ENCODE peak calls at places on chromosome 11, in eight cellular contexts. A is progenitor cell of endocrine pancreas; K is gastrocnemius medialis; I is GM06990; O is fibroblast of the aortic adventitia; Z is prostate gland; U is CD8-positive, alpha-beta T cell; H is lower leg skin. S is an unnamed sample.

GRCh38 chr11:8584096-8584495 is 9.9 kb downstream of the STK33 start:
- DNase-seq in A (no peak), K (no peak), I (no peak), O (peak), Z (no peak), U (no peak), H (no peak), S (no peak)

GRCh38 chr11:15327786-15328231 is 213.1 kb downstream of the INSC start:
- DNase-seq in A (peak), K (no peak), I (peak), O (peak), Z (peak), U (no peak), H (peak), S (no peak)

GRCh38 chr11:17550455-17551346 is 3.6 kb downstream of the OTOG start:
- DNase-seq in A (no peak), K (no peak), I (no peak), O (no peak), Z (no peak), U (no peak), H (no peak), S (no peak)

GRCh38 chr11:122193457-122193856 is 77.4 kb upstream of the BLID start:
- DNase-seq in A (no peak), K (no peak), I (no peak), O (no peak), Z (no peak), U (no peak), H (no peak), S (no peak)

GRCh38 chr11:35803115-35803514 is 140.5 kb downstream of the TRIM44 start:
- DNase-seq in A (no peak), K (no peak), I (no peak), O (no peak), Z (no peak), U (no peak), H (no peak), S (no peak)

GRCh38 chr11:70460959-70461358 is 62.6 kb downstream of the CTTN start:
- DNase-seq in A (no peak), K (no peak), I (no peak), O (no peak), Z (no peak), U (no peak), H (no peak), S (no peak)

GRCh38 chr11:50075856-50076255 is 43.2 kb downstream of the OR4C45 start:
- DNase-seq in A (no peak), K (no peak), I (no peak), O (peak), Z (no peak), U (no peak), H (no peak), S (no peak)

GRCh38 chr11:75031771-75032549 is 43.2 kb downstream of the NEU3 start:
- DNase-seq in A (peak), K (peak), I (no peak), O (peak), Z (peak), U (peak), H (peak), S (peak)

GRCh38 chr11:6608011-6608410 is 4.0 kb downstream of the TAF10 start:
- DNase-seq in A (no peak), K (no peak), I (no peak), O (no peak), Z (no peak), U (no peak), H (peak), S (no peak)

GRCh38 chr11:122656631-122657101 is 1.1 kb downstream of the UBASH3B start:
- DNase-seq in A (peak), K (peak), I (peak), O (peak), Z (peak), U (peak), H (no peak), S (peak)

GRCh38 chr11:103035656-103036434 is 56.1 kb downstream of the DCUN1D5 start:
- DNase-seq in A (no peak), K (no peak), I (peak), O (peak), Z (peak), U (peak), H (peak), S (no peak)

GRCh38 chr11:14259186-14259784 is 99.7 kb downstream of the RRAS2 start:
- DNase-seq in A (no peak), K (no peak), I (no peak), O (no peak), Z (no peak), U (no peak), H (no peak), S (no peak)

GRCh38 chr11:134071766-134072403 is 3.0 kb downstream of the JAM3 start:
- DNase-seq in A (no peak), K (no peak), I (no peak), O (no peak), Z (no peak), U (no peak), H (no peak), S (no peak)

GRCh38 chr11:2694995-2695939 is 4.5 kb downstream of the KCNQ1OT1 start:
- DNase-seq in A (no peak), K (peak), I (no peak), O (no peak), Z (no peak), U (no peak), H (no peak), S (no peak)

GRCh38 chr11:101862410-101863233 is 52.2 kb upstream of the CEP126 start:
- DNase-seq in A (no peak), K (no peak), I (no peak), O (peak), Z (no peak), U (no peak), H (peak), S (no peak)

GRCh38 chr11:117989351-117990102 is 3.3 kb downstream of the IL10RA start:
- DNase-seq in A (no peak), K (peak), I (no peak), O (no peak), Z (no peak), U (no peak), H (no peak), S (no peak)

GRCh38 chr11:111777094-111778046 is 11.2 kb upstream of the PPP2R1B start:
- DNase-seq in A (no peak), K (no peak), I (peak), O (peak), Z (peak), U (peak), H (peak), S (no peak)

GRCh38 chr11:19868281-19868821 is 155.7 kb downstream of the NAV2 start:
- DNase-seq in A (no peak), K (peak), I (no peak), O (peak), Z (peak), U (no peak), H (peak), S (no peak)

GRCh38 chr11:123588117-123588815 is 66.2 kb downstream of the SCN3B start:
- DNase-seq in A (peak), K (no peak), I (no peak), O (no peak), Z (no peak), U (no peak), H (no peak), S (no peak)

GRCh38 chr11:69392104-69392653 is 89.3 kb upstream of the LINC01488 start:
- DNase-seq in A (no peak), K (no peak), I (no peak), O (no peak), Z (no peak), U (no peak), H (no peak), S (no peak)

GRCh38 chr11:100730266-100730665 is 43.2 kb downstream of the ARHGAP42 start:
- DNase-seq in A (no peak), K (no peak), I (no peak), O (peak), Z (no peak), U (no peak), H (no peak), S (no peak)

GRCh38 chr11:130403967-130404366 is 24.4 kb downstream of the ADAMTS8 start:
- DNase-seq in A (no peak), K (no peak), I (no peak), O (no peak), Z (no peak), U (no peak), H (no peak), S (no peak)

GRCh38 chr11:113673566-113674396 is 32.3 kb downstream of the TMPRSS5 start:
- DNase-seq in A (no peak), K (no peak), I (no peak), O (no peak), Z (no peak), U (no peak), H (no peak), S (no peak)

GRCh38 chr11:6413791-6414231 is 5.1 kb downstream of the APBB1 start:
- DNase-seq in A (no peak), K (no peak), I (no peak), O (no peak), Z (no peak), U (peak), H (no peak), S (no peak)

GRCh38 chr11:66542362-66542761 is 3.5 kb downstream of the ZDHHC24 start:
- DNase-seq in A (no peak), K (no peak), I (no peak), O (peak), Z (no peak), U (no peak), H (no peak), S (no peak)

GRCh38 chr11:4063348-4063747 is 31.3 kb upstream of the RRM1 start:
- DNase-seq in A (no peak), K (no peak), I (no peak), O (no peak), Z (no peak), U (no peak), H (no peak), S (no peak)

GRCh38 chr11:133835258-133836075 is 9.8 kb downstream of the SPATA19 start:
- DNase-seq in A (peak), K (no peak), I (no peak), O (peak), Z (peak), U (peak), H (no peak), S (no peak)

GRCh38 chr11:134655189-134655937 is 243.3 kb upstream of the B3GAT1 start:
- DNase-seq in A (peak), K (no peak), I (no peak), O (no peak), Z (no peak), U (peak), H (peak), S (no peak)

GRCh38 chr11:107549253-107549953 is 16.1 kb downstream of the ALKBH8 start:
- DNase-seq in A (no peak), K (no peak), I (peak), O (peak), Z (no peak), U (peak), H (no peak), S (no peak)

GRCh38 chr11:2790581-2790925 is 90.8 kb upstream of the KCNQ1OT1 start:
- DNase-seq in A (peak), K (peak), I (no peak), O (no peak), Z (no peak), U (no peak), H (no peak), S (peak)

GRCh38 chr11:88810420-88811097 is 255.2 kb downstream of the GRM5 start:
- DNase-seq in A (no peak), K (no peak), I (no peak), O (no peak), Z (no peak), U (no peak), H (no peak), S (no peak)

GRCh38 chr11:69683764-69684333 is 8.7 kb upstream of the LTO1 start:
- DNase-seq in A (no peak), K (no peak), I (no peak), O (no peak), Z (no peak), U (no peak), H (no peak), S (no peak)

GRCh38 chr11:121741954-121742361 is 289.2 kb upstream of the SORL1-AS1 start:
- DNase-seq in A (no peak), K (peak), I (no peak), O (peak), Z (peak), U (no peak), H (peak), S (no peak)

GRCh38 chr11:125364085-125364822 is 131.8 kb downstream of the FEZ1 start:
- DNase-seq in A (no peak), K (no peak), I (no peak), O (peak), Z (no peak), U (no peak), H (no peak), S (no peak)

GRCh38 chr11:46446343-46446751 is 54.8 kb upstream of the CHRM4 start:
- DNase-seq in A (no peak), K (no peak), I (no peak), O (peak), Z (no peak), U (no peak), H (no peak), S (no peak)
- TF ChIP-seq CTCF in A (no peak), K (no peak), I (no peak), O (peak), Z (no peak), U (no peak), H (no peak), S (no peak)

GRCh38 chr11:106152824-106153223 is 75.4 kb downstream of the AASDHPPT start:
- DNase-seq in A (no peak), K (no peak), I (no peak), O (peak), Z (no peak), U (no peak), H (no peak), S (no peak)

GRCh38 chr11:106156290-106156937 is 79.0 kb downstream of the AASDHPPT start:
- DNase-seq in A (no peak), K (no peak), I (no peak), O (peak), Z (peak), U (no peak), H (peak), S (no peak)

GRCh38 chr11:106152013-106152412 is 74.6 kb downstream of the AASDHPPT start:
- DNase-seq in A (no peak), K (no peak), I (no peak), O (peak), Z (peak), U (no peak), H (peak), S (no peak)
- TF ChIP-seq CTCF in A (peak), K (no peak), I (no peak), O (no peak), Z (no peak), U (no peak), H (no peak), S (no peak)

GRCh38 chr11:79439430-79439892 is 1.4 kb downstream of the TENM4 start:
- DNase-seq in A (no peak), K (no peak), I (peak), O (peak), Z (no peak), U (no peak), H (no peak), S (no peak)

GRCh38 chr11:79441159-79441875 is 487 bp upstream of the TENM4 start:
- DNase-seq in A (no peak), K (no peak), I (peak), O (peak), Z (no peak), U (no peak), H (no peak), S (peak)

GRCh38 chr11:79440451-79441158 is at the start of gene TENM4:
- DNase-seq in A (peak), K (peak), I (peak), O (peak), Z (peak), U (no peak), H (no peak), S (peak)

GRCh38 chr11:79438631-79439429 is 2.0 kb downstream of the TENM4 start:
- DNase-seq in A (no peak), K (no peak), I (peak), O (peak), Z (no peak), U (no peak), H (no peak), S (peak)

DNA sequence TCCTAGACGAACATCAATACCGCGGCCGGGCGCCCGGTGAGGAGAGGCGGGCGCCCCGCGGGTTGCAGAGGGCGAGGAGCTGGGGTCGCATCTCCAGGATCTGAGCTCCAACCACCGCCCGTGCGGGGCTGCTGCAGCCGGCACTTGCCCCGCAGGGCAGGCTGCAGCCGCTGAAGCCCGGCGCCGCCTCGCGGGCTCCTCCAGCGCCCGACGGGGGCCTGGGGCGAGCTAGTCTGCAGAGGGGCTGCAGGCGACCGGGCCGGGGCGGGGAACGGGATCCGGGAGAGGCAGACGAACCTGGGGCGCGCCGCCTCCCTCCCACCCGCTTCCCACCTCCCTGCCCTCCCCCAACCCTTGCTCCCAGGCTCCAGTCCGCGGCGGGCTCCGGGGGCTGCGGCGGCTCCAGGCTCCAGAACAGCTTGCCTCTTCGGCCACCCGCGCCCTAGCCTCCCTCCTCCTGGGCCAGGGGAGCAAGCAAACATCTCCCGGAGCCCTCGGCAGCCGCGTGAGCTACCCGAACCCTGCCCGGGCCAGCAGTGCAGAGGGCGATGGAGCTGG is 858 bp downstream of the TENM4 start:
- DNase-seq in A (peak), K (no peak), I (peak), O (no peak), Z (no peak), U (no peak), H (no peak), S (peak)
- TF ChIP-seq CTCF in A (peak), K (no peak), I (no peak), O (no peak), Z (no peak), U (no peak), H (no peak), S (no peak)

DNA sequence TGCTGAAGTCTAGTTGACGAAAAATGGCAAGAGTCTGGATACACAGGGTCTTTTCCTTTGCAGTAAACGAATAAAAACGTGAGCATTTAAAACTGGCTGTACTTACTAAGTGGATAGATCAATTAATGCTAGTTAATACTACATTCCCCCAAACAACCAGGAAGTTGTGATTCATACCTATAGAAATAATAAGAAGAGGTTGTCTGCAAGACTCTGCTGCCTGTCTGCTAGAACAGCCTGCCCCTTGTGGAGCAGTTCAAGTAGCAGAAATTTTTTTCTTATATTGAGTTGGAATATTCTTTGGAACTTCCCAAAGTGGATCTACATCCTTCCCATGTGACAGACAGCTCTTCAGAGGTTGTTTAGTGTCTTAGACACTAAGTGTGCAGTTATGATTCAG is 86.8 kb downstream of the TEAD1 start:
- DNase-seq in A (no peak), K (no peak), I (no peak), O (peak), Z (no peak), U (no peak), H (no peak), S (no peak)
- TF ChIP-seq CTCF in A (peak), K (no peak), I (peak), O (peak), Z (no peak), U (no peak), H (no peak), S (no peak)

GRCh38 chr11:64947202-64947814 is 11.6 kb upstream of the GPHA2 start:
- DNase-seq in A (no peak), K (no peak), I (no peak), O (no peak), Z (no peak), U (no peak), H (no peak), S (no peak)
- TF ChIP-seq CTCF in A (no peak), K (no peak), I (no peak), O (peak), Z (no peak), U (no peak), H (no peak), S (no peak)

DNA sequence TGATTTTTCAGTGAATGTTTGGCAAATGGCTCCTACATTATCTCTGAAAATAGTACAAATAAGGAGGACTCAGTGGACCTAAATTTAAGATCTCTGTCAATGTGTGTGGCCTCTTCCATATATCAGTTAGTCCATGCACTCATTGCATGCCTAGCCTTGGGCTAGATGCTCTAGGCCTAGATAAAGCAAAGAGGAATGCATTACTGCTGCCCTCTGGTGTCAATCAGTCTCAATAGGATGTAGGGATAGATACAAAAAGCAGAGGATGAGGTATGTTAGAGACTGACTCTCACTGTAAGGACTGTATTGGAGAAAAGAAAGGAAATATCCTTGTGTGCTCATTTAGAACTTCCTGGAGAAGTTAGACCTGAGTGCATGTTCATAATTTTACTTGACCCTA is 42.0 kb downstream of the MS4A2 start:
- DNase-seq in A (no peak), K (no peak), I (no peak), O (no peak), Z (peak), U (no peak), H (no peak), S (no peak)
- TF ChIP-seq CTCF in A (peak), K (no peak), I (peak), O (no peak), Z (no peak), U (no peak), H (no peak), S (no peak)

DNA sequence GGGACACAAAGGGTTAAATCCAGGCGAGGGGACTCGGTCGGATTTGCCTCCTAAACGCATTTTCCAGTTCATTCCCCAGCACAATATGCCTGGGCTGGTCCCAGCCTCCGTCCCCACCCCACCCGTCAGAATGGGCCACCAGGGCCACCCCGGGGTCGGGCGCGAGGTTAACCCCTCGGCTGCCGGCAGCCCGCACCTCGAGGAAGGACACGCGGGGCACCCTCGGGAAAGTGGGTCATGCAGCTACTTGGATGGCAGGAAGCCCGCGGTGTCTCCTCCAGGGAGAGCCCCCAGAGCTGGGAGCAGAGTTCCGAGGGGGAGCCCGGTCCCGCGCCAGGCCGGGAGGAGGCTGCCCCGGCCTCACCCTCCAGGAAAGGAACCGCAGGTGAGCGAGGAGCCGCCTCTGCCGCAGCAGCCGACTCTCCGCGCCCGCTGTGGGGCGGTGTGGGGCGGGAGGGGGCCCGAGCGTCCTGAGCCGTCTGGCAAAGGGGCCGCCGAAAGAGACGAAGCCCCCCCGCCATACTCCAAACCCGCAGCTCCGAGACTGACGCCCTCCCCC is 1.4 kb downstream of the NECTIN1 start:
- DNase-seq in A (peak), K (no peak), I (no peak), O (no peak), Z (peak), U (no peak), H (no peak), S (peak)
- TF ChIP-seq CTCF in A (peak), K (no peak), I (peak), O (peak), Z (no peak), U (no peak), H (no peak), S (no peak)